ENCODE peak calls at places on chromosomes 16 and 17, in ten cellular contexts. P is psoas muscle, I is MM.1S, A is ascending aorta, G is esophagus squamous epithelium, M is sigmoid colon, C is endothelial cell of umbilical vein, Q is prostate gland, T is cardiac muscle cell, H is fibroblast of lung. V is an unnamed sample. For H3K4me1 and H3K36me3, the result is how much of the 10 kb centered on the place peaks cover.

GRCh38 chr16:18050234-18050633 is 286.3 kb downstream of the NPIPA8 start:
- DNase-seq in M (no peak), A (no peak), Q (no peak), C (no peak), P (no peak), I (no peak), G (no peak), H (no peak), T (no peak), V (no peak)

GRCh38 chr16:23505942-23506605 is 4.2 kb downstream of the GGA2 start:
- DNase-seq in A (no peak), P (no peak), G (no peak), I (no peak), M (no peak), Q (no peak), T (no peak), H (no peak), C (no peak), V (no peak)

GRCh38 chr17:8359769-8360168 is 16.7 kb downstream of the KRABD2 start:
- DNase-seq in P (no peak), T (no peak), M (no peak), G (no peak), I (no peak), A (no peak), H (peak), C (peak), Q (no peak), V (no peak)

GRCh38 chr16:53053967-53054669 is 673 bp upstream of the CHD9 start:
- DNase-seq in T (no peak), G (no peak), Q (peak), P (peak), A (no peak), H (peak), I (peak), M (peak), C (no peak), V (no peak)

GRCh38 chr16:85888405-85889331 is 10.3 kb upstream of the IRF8 start:
- DNase-seq in P (no peak), G (no peak), M (no peak), C (peak), Q (no peak), H (peak), I (peak), T (no peak), A (no peak), V (no peak)

GRCh38 chr16:85187002-85187401 is 74.7 kb upstream of the CIBAR2 start:
- DNase-seq in I (no peak), Q (no peak), M (peak), G (no peak), T (peak), H (peak), A (no peak), C (no peak), P (peak), V (no peak)

GRCh38 chr17:60231234-60231633 is 81.5 kb downstream of the CA4 start:
- DNase-seq in M (no peak), G (no peak), T (peak), C (peak), Q (no peak), A (no peak), P (no peak), I (peak), H (peak), V (no peak)

GRCh38 chr17:46800573-46800972 is 17.9 kb downstream of the WNT3 start:
- DNase-seq in H (no peak), Q (no peak), P (no peak), I (no peak), C (no peak), M (no peak), A (no peak), G (no peak), T (no peak), V (no peak)

GRCh38 chr17:36947922-36948716 is 635 bp upstream of the AATF start:
- DNase-seq in M (no peak), H (no peak), I (no peak), C (no peak), Q (no peak), G (no peak), P (no peak), A (no peak), T (no peak), V (no peak)

GRCh38 chr16:11407047-11407982 is 62.1 kb downstream of the RMI2 start:
- DNase-seq in G (no peak), C (peak), H (peak), I (peak), P (no peak), M (peak), A (no peak), Q (peak), T (peak), V (peak)

GRCh38 chr16:57889960-57890751 is 80.8 kb downstream of the CNGB1 start:
- DNase-seq in G (no peak), A (no peak), I (no peak), C (no peak), Q (no peak), M (no peak), P (no peak), T (no peak), H (peak), V (no peak)

GRCh38 chr16:3949946-3950342 is 69.4 kb upstream of the CREBBP start:
- DNase-seq in Q (no peak), C (no peak), P (no peak), A (no peak), G (no peak), T (no peak), M (no peak), H (no peak), I (no peak), V (no peak)

GRCh38 chr17:10226930-10227695 is 28.7 kb upstream of the GAS7 start:
- DNase-seq in P (peak), A (no peak), H (peak), T (peak), G (no peak), C (no peak), Q (peak), I (peak), M (no peak), V (no peak)

GRCh38 chr16:55666012-55666411 is 10.2 kb downstream of the SLC6A2 start:
- DNase-seq in H (no peak), C (no peak), P (no peak), G (no peak), A (no peak), Q (no peak), T (no peak), M (no peak), I (no peak), V (no peak)

GRCh38 chr17:57408064-57408811 is 151.9 kb downstream of the MSI2 start:
- DNase-seq in H (no peak), M (no peak), A (no peak), I (no peak), T (peak), C (no peak), Q (peak), P (no peak), G (no peak), V (no peak)

GRCh38 chr16:1674751-1675664 is 3.1 kb upstream of the JPT2 start:
- DNase-seq in H (peak), I (no peak), A (no peak), C (no peak), M (no peak), G (no peak), T (no peak), Q (no peak), P (no peak), V (no peak)

GRCh38 chr16:78125112-78125844 is 25.8 kb downstream of the WWOX start:
- DNase-seq in Q (no peak), P (no peak), G (no peak), T (no peak), A (no peak), I (no peak), M (no peak), C (no peak), H (no peak), V (no peak)

GRCh38 chr17:65742433-65743312 is 181.2 kb upstream of the AXIN2 start:
- DNase-seq in T (no peak), C (peak), M (no peak), Q (no peak), P (no peak), A (no peak), G (no peak), H (peak), I (no peak), V (no peak)

GRCh38 chr17:17491031-17491471 is 5.1 kb downstream of the RASD1 start:
- DNase-seq in G (no peak), Q (no peak), T (no peak), I (no peak), C (no peak), M (peak), A (no peak), P (no peak), H (no peak), V (no peak)
- TF ChIP-seq CTCF in G (no peak), Q (no peak), T (no peak), I (no peak), C (no peak), M (no peak), A (no peak), P (no peak), H (no peak), V (no peak)

DNA sequence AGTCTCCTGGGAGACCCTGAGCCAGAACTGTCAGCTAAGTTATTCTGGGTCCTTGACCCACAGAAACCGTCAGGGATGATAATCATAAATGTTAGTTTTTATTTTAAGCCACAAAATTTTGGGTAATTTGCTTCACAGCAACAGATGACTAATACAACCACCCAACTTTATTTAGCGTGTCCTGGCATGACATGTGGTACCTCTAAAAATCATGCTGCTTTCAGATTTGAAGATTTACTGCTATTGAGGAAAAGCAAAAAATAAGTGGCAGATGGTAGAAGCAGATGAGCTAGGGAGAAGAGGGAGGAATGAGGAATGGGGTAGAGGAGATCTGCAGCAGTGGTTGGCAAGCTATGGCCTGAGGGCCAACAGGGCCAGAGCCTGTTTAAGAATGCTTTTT is 90.4 kb downstream of the TMEM100 start:
- DNase-seq in Q (no peak), C (no peak), P (no peak), T (no peak), G (no peak), I (no peak), H (no peak), A (no peak), M (no peak), V (no peak)
- H3K4me1 ChIP-seq in Q (under half), C (under half), P (under half), T (under half), G (under half), I (under half), H (under half), A (under half), M (under half), V (under half)

GRCh38 chr16:66562986-66563385 is 3.3 kb upstream of the CMTM1 start:
- DNase-seq in C (no peak), H (no peak), P (no peak), T (no peak), G (no peak), Q (no peak), A (no peak), I (no peak), M (no peak), V (no peak)

GRCh38 chr16:66565051-66565450 is 1.2 kb upstream of the CMTM1 start:
- DNase-seq in I (no peak), Q (no peak), H (no peak), T (no peak), G (no peak), C (peak), P (no peak), A (no peak), M (no peak), V (no peak)

GRCh38 chr16:66562409-66562808 is 3.8 kb upstream of the CMTM1 start:
- DNase-seq in C (no peak), P (no peak), T (no peak), M (no peak), A (no peak), H (no peak), I (no peak), Q (no peak), G (no peak), V (no peak)

GRCh38 chr16:66561381-66562080 is 4.7 kb upstream of the CMTM1 start:
- DNase-seq in I (no peak), H (no peak), T (no peak), A (no peak), C (no peak), Q (no peak), M (no peak), P (no peak), G (no peak), V (no peak)

DNA sequence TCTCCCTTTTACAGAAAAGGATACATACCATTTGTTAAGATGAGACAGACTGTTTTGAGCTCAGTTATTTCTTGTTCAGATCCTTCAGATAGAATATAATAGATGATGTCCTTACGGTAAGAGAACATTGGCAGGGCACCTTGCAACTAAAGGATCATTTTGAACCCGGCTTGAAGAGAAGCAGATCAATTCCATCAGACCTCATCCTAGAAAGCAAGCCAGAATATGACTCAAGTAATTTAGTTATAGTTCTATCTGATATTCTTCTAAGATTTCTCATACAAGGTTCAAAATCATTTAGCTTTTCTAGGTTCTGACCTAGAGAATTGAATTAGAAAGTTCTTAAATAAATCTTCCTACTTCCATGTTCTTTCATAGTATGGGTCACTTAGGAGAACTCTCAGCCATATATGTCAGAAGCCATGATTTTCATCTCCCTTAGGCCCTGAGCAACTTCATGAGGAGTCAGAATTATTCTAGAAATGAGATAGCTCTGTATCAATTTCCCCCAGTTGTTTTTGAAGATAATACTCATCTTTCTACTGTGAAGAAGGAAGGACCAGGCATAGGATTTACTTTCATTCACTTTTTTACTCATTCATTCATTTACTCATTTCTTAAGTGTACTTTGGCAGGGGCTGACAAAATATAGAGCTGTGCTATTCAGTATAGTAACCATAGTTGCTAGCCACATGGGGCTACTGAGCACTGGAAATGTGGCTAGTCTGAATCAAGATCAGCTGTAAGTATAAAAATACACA is 2.5 kb upstream of the CMTM1 start:
- DNase-seq in A (no peak), H (no peak), C (no peak), Q (no peak), G (no peak), I (no peak), P (no peak), T (no peak), M (no peak), V (no peak)
- H3K36me3 ChIP-seq in A (under half), H (under half), C (under half), Q (under half), G (half or more), I (under half), P (under half), T (under half), M (under half), V (under half)

GRCh38 chr17:81338301-81339179 is 43.4 kb upstream of the SLC38A10 start:
- DNase-seq in M (peak), A (no peak), Q (no peak), T (no peak), H (no peak), G (no peak), P (peak), C (no peak), I (no peak), V (no peak)
- TF ChIP-seq CTCF in M (no peak), A (no peak), Q (no peak), T (no peak), H (no peak), G (no peak), P (no peak), C (no peak), I (no peak), V (no peak)

GRCh38 chr16:89392881-89393730 is 97.3 kb downstream of the ANKRD11 start:
- DNase-seq in I (no peak), P (peak), H (no peak), A (no peak), T (no peak), Q (no peak), G (no peak), C (no peak), M (no peak), V (no peak)

GRCh38 chr16:89397331-89397861 is 93.0 kb downstream of the ANKRD11 start:
- DNase-seq in H (no peak), G (no peak), C (no peak), T (no peak), M (no peak), Q (no peak), P (no peak), I (no peak), A (no peak), V (no peak)

GRCh38 chr16:89396156-89396555 is 94.2 kb downstream of the ANKRD11 start:
- DNase-seq in T (no peak), C (no peak), H (no peak), Q (no peak), A (no peak), G (no peak), I (no peak), P (peak), M (no peak), V (no peak)

GRCh38 chr16:89395150-89396142 is 94.9 kb downstream of the ANKRD11 start:
- DNase-seq in T (no peak), C (peak), P (peak), G (no peak), H (peak), A (peak), Q (peak), I (no peak), M (peak), V (peak)

GRCh38 chr16:89393731-89394406 is 96.5 kb downstream of the ANKRD11 start:
- DNase-seq in I (no peak), Q (no peak), T (no peak), P (peak), H (no peak), A (no peak), M (peak), G (no peak), C (peak), V (no peak)
- H3K4me1 ChIP-seq in I (under half), Q (under half), T (under half), P (half or more), H (under half), A (under half), M (under half), G (half or more), C (under half), V (under half)

GRCh38 chr16:81790772-81791171 is 11.7 kb downstream of the PLCG2 start:
- DNase-seq in M (no peak), H (no peak), Q (no peak), T (no peak), P (no peak), I (no peak), C (no peak), G (no peak), A (no peak), V (no peak)
- H3K36me3 ChIP-seq in M (under half), H (under half), Q (under half), T (under half), P (under half), I (under half), C (under half), G (under half), A (under half), V (under half)

DNA sequence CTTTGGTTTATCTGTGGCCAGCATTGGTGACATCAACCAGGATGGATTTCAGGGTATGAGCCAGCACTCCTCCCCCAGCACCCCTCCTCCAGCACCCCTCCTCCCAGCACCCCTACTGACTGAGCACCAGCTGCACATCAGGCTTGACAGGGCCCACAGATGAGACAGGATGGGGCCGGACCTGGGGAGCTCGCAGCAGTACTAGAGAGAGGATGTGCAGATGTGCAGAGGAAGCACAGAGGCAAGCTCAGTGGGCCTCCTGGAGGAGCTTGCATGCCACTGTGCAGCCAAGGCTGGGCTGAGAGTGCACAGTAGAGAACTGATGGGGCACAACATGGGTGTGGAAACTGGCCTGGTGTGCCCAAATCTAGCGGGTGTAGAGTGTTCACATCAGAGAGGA is 16.2 kb downstream of the ITGA3 start:
- DNase-seq in Q (no peak), A (no peak), T (no peak), G (no peak), C (no peak), H (no peak), P (no peak), I (peak), M (no peak), V (no peak)
- TF ChIP-seq CTCF in Q (no peak), A (no peak), T (no peak), G (no peak), C (no peak), H (no peak), P (no peak), I (peak), M (no peak), V (no peak)

GRCh38 chr16:67137605-67138004 is 13.2 kb downstream of the B3GNT9 start:
- DNase-seq in M (no peak), I (no peak), T (peak), A (no peak), Q (no peak), C (peak), H (no peak), G (no peak), P (no peak), V (no peak)
- H3K4me1 ChIP-seq in M (under half), I (under half), T (under half), A (under half), Q (under half), C (under half), H (under half), G (under half), P (under half), V (under half)

V was measured in thoracic aorta.